ENCODE peak calls at places on chromosomes 13 and 19, in eight cellular contexts. N is CD8-positive, alpha-beta T cell; F is stimulated activated CD4-positive, alpha-beta T cell treated with anti-CD3 and anti-CD28 coated beads, Interleukin-2, amount 100 ng/mL, for 4 hours; S is SW 1271; R is memory B cell; A is GM12865; B is activated T-helper 9 cell treated with anti-CD3 and anti-CD28 coated beads, Interleukin-2, amount 50 U/mL, for 16 hours; G is stimulated activated naive CD8-positive, alpha-beta T cell treated with anti-CD3 and anti-CD28 coated beads, Interleukin-15, Interleukin-2, amounts not matched to agents 100 U/mL and 50 U/mL, for 24 hours. X is an unnamed sample.

GRCh38 chr13:109402976-109403375 is 383.4 kb downstream of the IRS2 start:
- DNase-seq in N (no peak), G (no peak), F (no peak), B (no peak), S (no peak), A (no peak), R (no peak), X (no peak)

GRCh38 chr13:62357887-62358645 is 942.4 kb upstream of the PCDH20 start:
- DNase-seq in F (no peak), G (no peak), A (peak; percentile 67), N (no peak), R (no peak), S (no peak), B (no peak), X (no peak)

GRCh38 chr13:109971745-109972090 is 185.3 kb upstream of the IRS2 start:
- DNase-seq in R (no peak), N (no peak), F (no peak), A (no peak), B (no peak), G (no peak), S (no peak), X (no peak)

GRCh38 chr13:36783883-36784282 is 35.1 kb upstream of the RFXAP start:
- DNase-seq in A (no peak), B (no peak), S (no peak), F (no peak), G (no peak), R (no peak), N (no peak), X (no peak)

GRCh38 chr13:56659041-56659471 is 481.7 kb upstream of the PRR20A start:
- DNase-seq in F (no peak), B (no peak), N (no peak), G (no peak), A (no peak), R (no peak), S (no peak), X (no peak)

GRCh38 chr13:42466123-42466522 is 107.8 kb upstream of the TNFSF11 start:
- DNase-seq in G (no peak), S (no peak), B (no peak), F (no peak), N (no peak), R (no peak), A (no peak), X (no peak)

GRCh38 chr13:36154567-36155231 is 23.5 kb upstream of the DCLK1 start:
- DNase-seq in G (no peak), F (no peak), R (no peak), B (no peak), S (no peak), A (no peak), N (no peak), X (no peak)

GRCh38 chr13:31245974-31246373 is 46.2 kb downstream of the B3GLCT start:
- DNase-seq in A (no peak), N (no peak), R (no peak), S (no peak), B (no peak), F (no peak), G (no peak), X (no peak)

GRCh38 chr19:8445488-8446001 is 770 bp downstream of the HNRNPM start:
- DNase-seq in R (peak; percentile 15), B (peak; percentile 36), A (peak; percentile 56), S (no peak), N (peak; percentile 15), F (no peak), G (peak; percentile 68), X (peak; percentile 61)

GRCh38 chr13:84192125-84192524 is 309.9 kb upstream of the SLITRK1 start:
- DNase-seq in F (no peak), A (no peak), R (no peak), N (no peak), S (peak; percentile 50), B (no peak), G (no peak), X (no peak)

GRCh38 chr19:51692065-51692915 is 840 bp upstream of the SPACA6 start:
- DNase-seq in S (no peak), F (no peak), B (no peak), N (no peak), R (no peak), G (no peak), A (no peak), X (no peak)

GRCh38 chr13:49603318-49603717 is 18.0 kb upstream of the RCBTB1 start:
- DNase-seq in S (no peak), N (no peak), R (no peak), B (no peak), F (no peak), G (no peak), A (no peak), X (no peak)

GRCh38 chr13:28568286-28568685 is 73.4 kb upstream of the FLT1 start:
- DNase-seq in R (no peak), G (no peak), B (no peak), F (no peak), A (peak; percentile 29), N (no peak), S (no peak), X (peak; percentile 36)

GRCh38 chr19:51124729-51125128 is at the start of gene SIGLEC9:
- DNase-seq in F (no peak), A (no peak), G (no peak), S (no peak), B (no peak), R (no peak), N (no peak), X (peak; percentile 35)

GRCh38 chr19:55041627-55042343 is 3.7 kb upstream of the GP6 start:
- DNase-seq in F (peak; percentile 10), R (no peak), A (no peak), S (no peak), B (no peak), N (no peak), G (peak; percentile 51), X (no peak)

GRCh38 chr13:30572859-30573275 is 44.9 kb upstream of the USPL1 start:
- DNase-seq in A (peak; percentile 59), G (no peak), N (no peak), S (peak; percentile 32), R (no peak), B (no peak), F (no peak), X (no peak)

GRCh38 chr13:31431722-31432137 is 232.0 kb downstream of the B3GLCT start:
- DNase-seq in A (peak; percentile 61), S (no peak), N (peak; percentile 11), G (peak; percentile 57), B (peak; percentile 4), F (peak; percentile 9), R (peak; percentile 39), X (peak; percentile 52)

GRCh38 chr19:17137417-17137816 is 61.8 kb downstream of the MYO9B start:
- DNase-seq in S (no peak), F (no peak), R (no peak), A (no peak), B (no peak), N (no peak), G (no peak), X (peak; percentile 23)

GRCh38 chr19:19203012-19203856 is at the start of gene NR2C2AP:
- DNase-seq in F (peak; percentile 91), A (peak; percentile 96), S (peak; percentile 65), N (peak; percentile 88), G (peak; percentile 96), B (peak; percentile 88), R (peak; percentile 79), X (peak; percentile 95)

GRCh38 chr19:367561-367960 is 23.0 kb upstream of the MIER2 start:
- DNase-seq in G (no peak), F (no peak), R (no peak), N (no peak), S (no peak), B (no peak), A (no peak), X (no peak)

GRCh38 chr19:19061491-19061890 is 2.3 kb upstream of the SLC25A42 start:
- DNase-seq in B (no peak), G (no peak), A (no peak), F (no peak), R (no peak), S (no peak), N (no peak), X (no peak)

GRCh38 chr19:3578390-3578789 is 5.6 kb downstream of the HMG20B start:
- DNase-seq in A (no peak), F (no peak), B (no peak), S (no peak), R (no peak), G (no peak), N (no peak), X (no peak)

GRCh38 chr13:110107568-110108347 is 199.2 kb downstream of the COL4A1 start:
- DNase-seq in G (no peak), S (no peak), A (no peak), R (no peak), F (no peak), B (no peak), N (no peak), X (no peak)

GRCh38 chr13:59318320-59318930 is 845.3 kb downstream of the DIAPH3 start:
- DNase-seq in B (peak; percentile 19), A (peak; percentile 58), G (peak; percentile 70), S (no peak), N (peak; percentile 22), R (peak; percentile 25), F (peak; percentile 6), X (peak; percentile 54)

GRCh38 chr19:18083929-18084684 is 2.6 kb downstream of the IL12RB1 start:
- DNase-seq in G (no peak), S (no peak), F (no peak), A (no peak), B (no peak), R (no peak), N (no peak), X (no peak)

GRCh38 chr13:94209110-94209509 is 270.4 kb downstream of the DCT start:
- DNase-seq in F (no peak), G (no peak), R (no peak), S (no peak), A (no peak), N (no peak), B (no peak), X (no peak)

GRCh38 chr19:47120461-47120860 is 6.9 kb upstream of the ZC3H4 start:
- DNase-seq in R (no peak), S (no peak), F (no peak), G (no peak), A (no peak), B (no peak), N (no peak), X (no peak)

GRCh38 chr19:43623889-43624670 is 4.7 kb upstream of the ZNF428 start:
- DNase-seq in G (peak; percentile 29), A (no peak), R (no peak), S (no peak), B (no peak), F (peak; percentile 6), N (no peak), X (no peak)

GRCh38 chr19:11268783-11269267 is 6.5 kb upstream of the DOCK6 start:
- DNase-seq in N (no peak), R (no peak), F (no peak), A (no peak), S (no peak), G (no peak), B (no peak), X (peak; percentile 30)

GRCh38 chr19:45506991-45507863 is at the start of gene VASP:
- DNase-seq in N (peak; percentile 89), G (peak; percentile 91), R (peak; percentile 85), B (peak; percentile 84), A (peak; percentile 95), F (peak; percentile 88), S (peak; percentile 39), X (peak; percentile 96)

GRCh38 chr19:36054733-36055686 is at the start of gene WDR62:
- DNase-seq in R (no peak), F (peak; percentile 92), A (peak; percentile 95), N (peak; percentile 91), G (peak; percentile 96), B (peak; percentile 91), S (peak; percentile 76), X (peak; percentile 94)

GRCh38 chr19:23817519-23817918 is 58.8 kb upstream of the ZNF681 start:
- DNase-seq in G (peak; percentile 33), R (no peak), B (no peak), A (peak; percentile 19), F (peak; percentile 19), S (peak; percentile 4), N (peak; percentile 9), X (peak; percentile 28)

GRCh38 chr13:25371608-25372274 is at the start of gene ATP8A2:
- DNase-seq in G (no peak), N (no peak), R (no peak), S (no peak), B (no peak), A (no peak), F (no peak), X (no peak)

GRCh38 chr19:10797541-10798256 is 38.3 kb downstream of the TMED1 start:
- DNase-seq in A (peak; percentile 80), R (no peak), F (peak; percentile 85), S (no peak), B (peak; percentile 84), N (peak; percentile 64), G (peak; percentile 90), X (no peak)

X was measured in transverse colon.